ENCODE peak calls at places on chromosomes 12 and 14, in six cellular contexts. E, L, Y, C, Q and T are unnamed samples.

GRCh38 chr14:54683882-54684794 is 117.2 kb downstream of the SAMD4A start:
- DNase-seq in C (no peak), Q (no peak), L (no peak), E (peak; percentile 79), Y (no peak), T (no peak)

GRCh38 chr14:63650336-63650952 is 8.8 kb upstream of the WDR89 start:
- DNase-seq in Q (no peak), L (peak; percentile 37), C (peak; percentile 65), E (no peak), Y (peak; percentile 17), T (no peak)

GRCh38 chr14:56855891-56856461 is 45.7 kb upstream of the OTX2 start:
- DNase-seq in C (no peak), L (no peak), E (peak; percentile 94), Q (no peak), Y (no peak), T (no peak)

GRCh38 chr12:68070957-68071356 is 81.7 kb downstream of the IFNG-AS1 start:
- DNase-seq in Q (no peak), E (no peak), C (no peak), Y (no peak), L (no peak), T (no peak)

GRCh38 chr14:71591929-71592328 is 340.3 kb upstream of the RGS6 start:
- DNase-seq in E (no peak), Q (no peak), L (no peak), Y (no peak), C (no peak), T (no peak)

GRCh38 chr14:74611672-74612345 is at the start of gene LTBP2:
- DNase-seq in E (peak; percentile 45), Y (no peak), L (no peak), Q (no peak), C (peak; percentile 21), T (no peak)

GRCh38 chr12:12717586-12718381 is 616 bp downstream of the CDKN1B start:
- DNase-seq in E (peak; percentile 55), Q (peak; percentile 25), Y (no peak), C (peak; percentile 38), L (no peak), T (no peak)

GRCh38 chr14:77025744-77026165 is 2.8 kb downstream of the IRF2BPL start:
- DNase-seq in L (no peak), Y (no peak), E (no peak), C (no peak), Q (no peak), T (no peak)

GRCh38 chr14:104216457-104216856 is 78.1 kb downstream of the KIF26A start:
- DNase-seq in L (no peak), Q (no peak), E (no peak), Y (no peak), C (no peak), T (no peak)

GRCh38 chr12:64187370-64187769 is 34.7 kb downstream of the KICS2 start:
- DNase-seq in L (no peak), E (no peak), Q (no peak), C (no peak), Y (no peak), T (no peak)

GRCh38 chr12:94152292-94153083 is 4.1 kb downstream of the PLXNC1 start:
- DNase-seq in Q (no peak), Y (no peak), L (no peak), C (no peak), E (no peak), T (no peak)

GRCh38 chr14:52391866-52392600 is 77.9 kb downstream of the PTGER2 start:
- DNase-seq in Y (no peak), Q (no peak), L (no peak), E (no peak), C (no peak), T (no peak)

GRCh38 chr14:105857816-105858675 is 331.7 kb downstream of the TMEM121 start:
- DNase-seq in L (no peak), C (peak; percentile 26), E (no peak), Y (no peak), Q (peak; percentile 47), T (no peak)

GRCh38 chr14:105907276-105907675 is 380.9 kb downstream of the TMEM121 start:
- DNase-seq in L (no peak), Q (no peak), C (no peak), Y (no peak), E (no peak), T (no peak)

GRCh38 chr12:10339441-10339840 is 31.8 kb downstream of the KLRD1 start:
- DNase-seq in C (no peak), Q (no peak), E (peak; percentile 47), L (no peak), Y (no peak), T (no peak)

GRCh38 chr12:132429932-132430643 is 59.9 kb upstream of the FBRSL1 start:
- DNase-seq in L (peak; percentile 57), E (peak; percentile 62), Q (peak; percentile 87), C (peak; percentile 61), Y (peak; percentile 20), T (peak; percentile 83)

GRCh38 chr12:114769634-114770033 is 85.7 kb upstream of the TBX3 start:
- DNase-seq in Y (no peak), C (no peak), L (no peak), Q (no peak), E (no peak), T (no peak)

GRCh38 chr12:80422549-80422948 is 21.5 kb upstream of the PTPRQ start:
- DNase-seq in E (no peak), C (no peak), Y (no peak), L (no peak), Q (no peak), T (no peak)

GRCh38 chr12:22562187-22563028 is 18.1 kb upstream of the C2CD5 start:
- DNase-seq in L (no peak), E (peak; percentile 9), Y (no peak), Q (no peak), C (no peak), T (no peak)

GRCh38 chr14:93319958-93320357 is 12.9 kb downstream of the BTBD7 start:
- DNase-seq in L (no peak), C (no peak), E (no peak), Y (no peak), Q (no peak), T (no peak)

GRCh38 chr12:28631831-28632230 is 441.6 kb downstream of the CCDC91 start:
- DNase-seq in E (no peak), Y (no peak), C (no peak), L (no peak), Q (no peak), T (no peak)

GRCh38 chr12:100445081-100445481 is 28.6 kb upstream of the NR1H4 start:
- DNase-seq in Y (no peak), E (no peak), Q (no peak), C (no peak), L (no peak), T (no peak)

GRCh38 chr12:126198966-126199692 is 1133.9 kb downstream of the AACS start:
- DNase-seq in Y (no peak), C (no peak), E (no peak), L (no peak), Q (no peak), T (no peak)

GRCh38 chr14:75861161-75861621 is 120.6 kb downstream of the TGFB3 start:
- DNase-seq in Q (no peak), C (no peak), E (peak; percentile 39), L (no peak), Y (no peak), T (no peak)

GRCh38 chr14:100424504-100425453 is 101.6 kb downstream of the SLC25A47 start:
- DNase-seq in C (no peak), Q (no peak), L (no peak), E (no peak), Y (no peak), T (no peak)

GRCh38 chr14:56810850-56811595 is 744 bp upstream of the OTX2 start:
- DNase-seq in E (peak; percentile 65), Y (no peak), L (no peak), C (no peak), Q (no peak), T (no peak)

GRCh38 chr14:67837011-67837624 is 17.5 kb downstream of the RAD51B start:
- DNase-seq in Q (peak; percentile 61), Y (no peak), C (peak; percentile 58), L (peak; percentile 54), E (peak; percentile 77), T (peak; percentile 58)

GRCh38 chr14:54784657-54785056 is 118.0 kb downstream of the GCH1 start:
- DNase-seq in Y (no peak), L (no peak), E (no peak), Q (no peak), C (no peak), T (no peak)

GRCh38 chr12:10952645-10953044 is 13.6 kb upstream of the TAS2R14 start:
- DNase-seq in Q (no peak), C (no peak), L (no peak), Y (no peak), E (no peak), T (no peak)

GRCh38 chr12:49342066-49342913 is 4.4 kb upstream of the DNAJC22 start:
- DNase-seq in C (peak; percentile 71), Y (peak; percentile 84), L (peak; percentile 53), E (peak; percentile 97), Q (peak; percentile 67), T (peak; percentile 68)

GRCh38 chr12:128969480-128970055 is 116.3 kb downstream of the GLT1D1 start:
- DNase-seq in C (no peak), L (no peak), Y (peak; percentile 6), E (peak; percentile 79), Q (no peak), T (no peak)

GRCh38 chr12:64893961-64894360 is 69.5 kb downstream of the TBC1D30 start:
- DNase-seq in E (no peak), C (no peak), Y (no peak), Q (no peak), L (no peak), T (no peak)

GRCh38 chr12:104494137-104494815 is 37.5 kb downstream of the CHST11 start:
- DNase-seq in Q (no peak), Y (peak; percentile 81), E (no peak), C (peak; percentile 50), L (peak; percentile 26), T (no peak)

GRCh38 chr14:60161176-60162107 is 3.8 kb downstream of the DHRS7 start:
- DNase-seq in C (no peak), E (no peak), Q (no peak), L (no peak), Y (no peak), T (no peak)